ENCODE peak calls at places on chromosomes 1 and 21, in five cellular contexts. Q is esophagus squamous epithelium, H is BJ, M is neural progenitor cell, W is C1 segment of cervical spinal cord. G is an unnamed sample.

GRCh38 chr1:228045871-228046270 is 36.6 kb upstream of the ARF1 start:
- DNase-seq in Q (no peak), H (no peak), W (no peak), M (no peak), G (no peak)

GRCh38 chr1:206612129-206612876 is at the start of gene EIF2D:
- DNase-seq in M (peak; percentile 97), H (no peak), Q (peak; percentile 38), W (peak; percentile 95), G (peak; percentile 97)

GRCh38 chr1:68327414-68327813 is 95.1 kb upstream of the WLS start:
- DNase-seq in W (no peak), Q (no peak), H (no peak), M (no peak), G (no peak)

GRCh38 chr1:206854401-206855129 is 10.9 kb upstream of the IL20 start:
- DNase-seq in M (no peak), W (no peak), H (no peak), Q (no peak), G (no peak)

GRCh38 chr21:42199488-42200463 is 19.2 kb upstream of the ABCG1 start:
- DNase-seq in M (no peak), W (no peak), H (peak; percentile 35), Q (no peak), G (no peak)

GRCh38 chr1:67629370-67630075 is 55.5 kb upstream of the GADD45A start:
- DNase-seq in W (no peak), M (no peak), Q (no peak), H (no peak), G (no peak)

GRCh38 chr1:212557739-212558664 is 50.6 kb upstream of the ATF3 start:
- DNase-seq in Q (no peak), H (no peak), W (no peak), M (peak; percentile 55), G (peak; percentile 52)

GRCh38 chr21:43267391-43268085 is 98.7 kb downstream of the CRYAA start:
- DNase-seq in H (no peak), Q (no peak), W (no peak), M (no peak), G (no peak)

GRCh38 chr1:218480691-218481099 is 135.6 kb downstream of the TGFB2 start:
- DNase-seq in H (peak; percentile 88), W (no peak), M (no peak), Q (no peak), G (no peak)

GRCh38 chr1:31241321-31241720 is 1.6 kb upstream of the NKAIN1 start:
- DNase-seq in Q (no peak), M (no peak), W (no peak), H (no peak), G (no peak)

GRCh38 chr1:21573971-21574458 is 64.8 kb downstream of the ALPL start:
- DNase-seq in M (peak; percentile 86), Q (no peak), H (no peak), W (peak; percentile 89), G (peak; percentile 70)

GRCh38 chr1:89085781-89086180 is 20.8 kb upstream of the GBP1 start:
- DNase-seq in W (no peak), Q (no peak), H (no peak), M (no peak), G (no peak)

GRCh38 chr1:206864939-206865671 is at the start of gene IL20:
- DNase-seq in M (peak; percentile 83), Q (peak; percentile 27), H (no peak), W (no peak), G (peak; percentile 86)

GRCh38 chr1:108645479-108646184 is 15.3 kb downstream of the HENMT1 start:
- DNase-seq in H (no peak), Q (no peak), M (no peak), W (no peak), G (no peak)

GRCh38 chr1:40341509-40342380 is 24.7 kb upstream of the COL9A2 start:
- DNase-seq in M (no peak), W (no peak), H (no peak), Q (no peak), G (no peak)

GRCh38 chr1:184485731-184486723 is 99.2 kb downstream of the C1orf21 start:
- DNase-seq in M (no peak), W (no peak), Q (no peak), H (no peak), G (no peak)

GRCh38 chr1:6241107-6241886 is 2.7 kb upstream of the HES3 start:
- DNase-seq in W (no peak), H (no peak), Q (no peak), M (peak; percentile 49), G (no peak)

GRCh38 chr1:87899746-87900145 is 571.1 kb downstream of the LMO4 start:
- DNase-seq in W (no peak), Q (no peak), H (no peak), M (no peak), G (no peak)

GRCh38 chr1:179824265-179824664 is 53.3 kb downstream of the TOR1AIP2 start:
- DNase-seq in W (no peak), M (no peak), Q (no peak), H (no peak), G (no peak)

GRCh38 chr1:45543599-45544417 is 6.8 kb upstream of the AKR1A1 start:
- DNase-seq in W (no peak), M (no peak), Q (peak; percentile 32), H (no peak), G (peak; percentile 50)

GRCh38 chr1:116574581-116575291 is 3.9 kb upstream of the CD58 start:
- DNase-seq in M (peak; percentile 76), H (no peak), Q (no peak), W (no peak), G (peak; percentile 69)

GRCh38 chr1:66371233-66372005 is 162.5 kb upstream of the SGIP1 start:
- DNase-seq in Q (no peak), H (peak; percentile 64), M (no peak), W (no peak), G (no peak)

GRCh38 chr1:202892501-202892900 is 3.6 kb upstream of the RABIF start:
- DNase-seq in W (no peak), H (no peak), M (no peak), Q (no peak), G (no peak)

G was measured in glutamatergic neuron.